ENCODE peak calls at places on chromosomes 16 and 17, in eight cellular contexts. G is glutamatergic neuron, E is BJ, C is sigmoid colon, J is HCT116, Z is ovary, H is neural progenitor cell, U is cardiac muscle cell. B is an unnamed sample.

GRCh38 chr17:61405686-61406542 is 6.3 kb downstream of the TBX2 start:
- DNase-seq in J (no peak), Z (no peak), U (peak), G (peak), C (peak), E (no peak), H (no peak), B (peak)

GRCh38 chr17:49952209-49952911 is 16.6 kb upstream of the DLX4 start:
- DNase-seq in C (peak), J (peak), Z (peak), G (peak), H (peak), U (peak), E (no peak), B (peak)

GRCh38 chr16:69924777-69925191 is 26.4 kb upstream of the CLEC18A start:
- DNase-seq in J (no peak), E (peak), C (peak), Z (peak), U (no peak), G (no peak), H (no peak), B (no peak)

GRCh38 chr17:42553161-42553818 is 567 bp downstream of the HSD17B1 start:
- DNase-seq in J (no peak), C (no peak), H (peak), G (peak), E (no peak), Z (peak), U (no peak), B (no peak)

GRCh38 chr16:67349172-67349571 is 22.6 kb downstream of the LRRC36 start:
- DNase-seq in J (peak), U (no peak), Z (no peak), C (no peak), G (no peak), H (no peak), E (no peak), B (no peak)

GRCh38 chr16:660459-661183 is 7.3 kb upstream of the RHOT2 start:
- DNase-seq in E (no peak), J (peak), Z (peak), U (peak), H (peak), C (peak), G (peak), B (peak)

GRCh38 chr17:47955497-47956461 is 1.9 kb downstream of the PRR15L start:
- DNase-seq in C (no peak), G (no peak), Z (no peak), J (no peak), E (no peak), U (no peak), H (no peak), B (no peak)

GRCh38 chr17:42067371-42068180 is 17.2 kb upstream of the C17orf113 start:
- DNase-seq in J (no peak), U (peak), Z (peak), H (peak), C (peak), G (peak), E (no peak), B (no peak)

GRCh38 chr16:27951752-27952151 is 111.8 kb downstream of the GSG1L start:
- DNase-seq in U (no peak), Z (no peak), E (no peak), H (no peak), J (no peak), C (no peak), G (no peak), B (no peak)

GRCh38 chr16:12375341-12375740 is 398.8 kb downstream of the SNX29 start:
- DNase-seq in E (no peak), J (no peak), U (no peak), C (no peak), G (no peak), H (no peak), Z (no peak), B (no peak)

GRCh38 chr17:49069585-49070273 is 62.8 kb upstream of the B4GALNT2 start:
- DNase-seq in U (no peak), E (no peak), J (no peak), H (no peak), G (no peak), Z (no peak), C (no peak), B (no peak)

GRCh38 chr16:56603589-56603988 is 4.8 kb upstream of the MT2A start:
- DNase-seq in G (no peak), Z (no peak), H (peak), E (no peak), C (no peak), J (peak), U (no peak), B (no peak)
- TF ChIP-seq CTCF in G (no peak), Z (peak), H (peak), E (peak), C (no peak), J (no peak), U (peak), B (peak)

DNA sequence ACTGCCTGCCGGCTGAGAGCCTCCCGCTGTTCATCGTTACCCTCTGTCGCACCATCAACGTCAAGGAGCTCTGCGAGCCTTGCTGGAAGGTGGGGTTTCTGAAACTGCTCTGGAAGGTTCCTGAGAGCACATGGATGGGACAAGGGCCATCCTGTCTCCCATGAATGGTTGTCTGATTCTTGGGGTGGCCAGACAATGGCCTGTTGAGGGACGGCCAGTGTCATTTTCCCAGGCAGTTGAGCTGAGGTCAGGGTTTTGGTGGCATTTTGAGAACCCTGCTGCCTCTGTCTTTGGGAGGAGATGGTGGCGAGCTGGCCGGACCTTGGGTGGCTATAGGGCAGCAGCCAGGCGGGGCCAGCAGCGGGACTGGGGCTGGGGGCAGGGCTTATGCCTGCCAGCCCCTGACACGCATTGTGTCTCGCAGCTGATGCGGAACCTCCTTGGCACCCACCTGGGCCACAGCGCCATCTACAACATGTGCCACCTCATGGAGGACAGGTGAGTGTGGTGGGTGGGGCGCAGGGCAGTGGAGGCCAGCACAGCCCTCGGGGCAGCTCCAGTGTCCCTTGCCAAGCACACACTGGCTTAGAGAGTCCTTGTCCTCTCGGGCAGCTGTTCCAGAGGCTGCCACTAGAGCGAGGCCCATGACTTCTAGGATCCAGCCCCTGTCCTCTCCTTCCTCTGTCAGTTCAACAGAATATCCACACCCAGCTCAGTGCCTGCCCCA is 9.1 kb downstream of the TSC2 start:
- DNase-seq in H (peak), J (no peak), G (no peak), E (no peak), Z (no peak), C (no peak), U (no peak), B (no peak)
- TF ChIP-seq CTCF in H (peak), J (no peak), G (no peak), E (no peak), Z (no peak), C (no peak), U (peak), B (no peak)

GRCh38 chr16:65121870-65122723 is at the start of gene CDH11:
- DNase-seq in H (peak), Z (peak), E (peak), G (peak), J (no peak), U (peak), C (peak), B (no peak)
- TF ChIP-seq CTCF in H (peak), Z (peak), E (peak), G (no peak), J (no peak), U (peak), C (peak), B (no peak)

DNA sequence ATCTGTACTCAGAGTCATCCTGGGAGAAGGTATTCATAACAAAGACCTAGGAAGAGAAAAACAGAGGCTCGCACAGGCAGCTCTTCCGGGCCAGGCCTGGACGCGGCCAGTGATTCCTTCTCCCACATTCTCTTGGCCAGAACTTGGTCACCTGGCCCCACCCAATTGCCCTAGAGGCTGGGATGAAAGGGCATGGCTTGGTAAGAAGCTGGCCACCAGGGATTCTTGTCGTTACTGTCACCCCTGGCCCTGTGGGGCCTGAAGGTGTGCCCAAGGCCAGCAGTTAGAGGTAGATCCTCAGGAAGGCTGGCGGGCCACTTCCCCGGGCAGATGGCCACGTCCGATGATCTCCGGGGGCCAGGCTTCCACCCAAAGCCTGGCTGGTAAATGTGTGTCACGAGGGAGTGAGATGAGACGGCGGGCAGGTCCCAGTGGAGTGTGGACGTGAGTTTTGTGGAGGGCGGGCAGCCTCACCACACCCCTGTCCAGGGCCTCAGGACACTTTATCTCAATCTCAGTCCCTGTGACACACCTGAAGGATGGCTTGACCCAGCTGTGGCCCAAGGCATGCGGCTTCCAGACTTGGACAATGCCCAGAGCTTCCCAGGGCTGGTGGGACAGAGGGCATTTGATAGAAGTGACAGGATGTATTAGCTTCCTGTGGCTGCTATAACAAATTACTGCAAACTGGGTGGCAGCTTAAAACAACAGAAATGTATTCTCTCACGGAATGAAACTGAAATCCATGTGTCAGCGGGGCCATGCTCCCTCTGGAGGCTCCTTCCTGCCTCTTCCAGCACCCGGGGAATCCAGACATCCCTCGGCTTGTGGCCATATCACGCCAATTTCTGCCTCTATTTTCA is 66.3 kb upstream of the GSE1 start:
- DNase-seq in Z (no peak), C (no peak), U (no peak), E (no peak), H (no peak), J (no peak), G (no peak), B (no peak)
- TF ChIP-seq CTCF in Z (no peak), C (no peak), U (peak), E (no peak), H (peak), J (no peak), G (no peak), B (no peak)

GRCh38 chr17:7038025-7038862 is 2.4 kb downstream of the SLC16A13 start:
- DNase-seq in U (no peak), J (no peak), G (no peak), C (no peak), H (peak), Z (no peak), E (no peak), B (no peak)

GRCh38 chr17:7035591-7036368 is at the start of gene SLC16A13:
- DNase-seq in C (peak), H (peak), E (peak), Z (peak), G (peak), J (peak), U (peak), B (peak)

GRCh38 chr17:7029659-7030058 is 6.2 kb upstream of the SLC16A13 start:
- DNase-seq in H (no peak), E (no peak), J (no peak), U (no peak), G (no peak), Z (no peak), C (no peak), B (no peak)

GRCh38 chr17:7029096-7029495 is 6.2 kb downstream of the BCL6B start:
- DNase-seq in C (no peak), E (no peak), U (no peak), H (no peak), G (no peak), Z (no peak), J (no peak), B (no peak)

DNA sequence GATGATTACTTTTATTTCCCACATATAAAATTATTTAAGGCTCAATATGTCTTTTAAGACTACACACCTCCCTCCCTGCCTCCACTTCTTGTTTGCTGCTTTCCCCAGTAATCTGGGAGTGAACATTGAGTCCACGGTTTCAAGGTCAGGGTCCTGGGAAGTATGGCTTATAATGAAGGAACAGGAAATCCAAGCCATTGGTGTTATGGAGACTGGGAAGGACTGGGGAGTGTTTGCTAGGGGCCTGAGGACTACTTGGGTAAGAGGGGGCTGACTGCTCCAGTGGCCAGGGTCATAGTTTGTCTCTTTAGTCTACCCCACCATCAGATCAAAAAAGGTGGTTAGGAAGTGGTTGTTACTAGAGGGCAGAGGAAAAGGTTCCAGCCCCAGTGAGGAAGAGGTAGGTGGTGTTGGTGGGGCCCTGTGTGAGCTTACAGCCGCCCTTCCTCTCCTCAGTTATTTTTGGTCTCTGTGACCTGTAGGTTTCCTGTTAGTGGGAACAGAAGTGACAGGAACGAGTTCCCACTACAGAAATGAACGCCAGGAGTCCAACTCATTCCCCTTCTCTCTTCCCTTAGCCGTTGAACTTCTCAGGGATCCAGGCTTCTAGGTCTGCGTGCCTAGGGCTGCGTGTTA is 742 bp upstream of the SLC16A13 start:
- DNase-seq in G (no peak), E (no peak), H (no peak), Z (no peak), U (no peak), C (no peak), J (no peak), B (no peak)
- TF ChIP-seq CTCF in G (no peak), E (no peak), H (no peak), Z (no peak), U (no peak), C (no peak), J (no peak), B (no peak)

GRCh38 chr16:29994613-29995329 is 646 bp downstream of the HIRIP3 start:
- DNase-seq in Z (peak), J (no peak), E (peak), U (no peak), G (peak), H (no peak), C (peak), B (no peak)

GRCh38 chr16:29995330-29995910 is at the start of gene HIRIP3:
- DNase-seq in E (no peak), G (peak), J (peak), C (peak), U (peak), H (peak), Z (peak), B (peak)

GRCh38 chr16:29996773-29997250 is 771 bp downstream of the INO80E start:
- DNase-seq in H (no peak), C (no peak), E (no peak), G (no peak), Z (no peak), U (no peak), J (no peak), B (no peak)

GRCh38 chr16:29993903-29994612 is 1.4 kb downstream of the HIRIP3 start:
- DNase-seq in H (no peak), E (no peak), C (no peak), Z (no peak), U (no peak), G (no peak), J (no peak), B (no peak)

GRCh38 chr16:29995911-29996772 is at the start of gene INO80E:
- DNase-seq in H (peak), G (peak), E (peak), U (peak), J (peak), C (peak), Z (peak), B (peak)
- TF ChIP-seq CTCF in H (no peak), G (no peak), E (peak), U (no peak), J (no peak), C (no peak), Z (no peak), B (no peak)

GRCh38 chr16:4265676-4266075 is 7.1 kb downstream of the TFAP4 start:
- DNase-seq in Z (no peak), E (no peak), H (no peak), G (no peak), C (no peak), J (no peak), U (no peak), B (no peak)

GRCh38 chr16:4263504-4264436 is 9.1 kb downstream of the TFAP4 start:
- DNase-seq in G (peak), H (peak), C (peak), U (peak), J (peak), E (peak), Z (peak), B (no peak)

GRCh38 chr16:4264546-4264945 is 8.3 kb downstream of the TFAP4 start:
- DNase-seq in E (no peak), Z (no peak), H (no peak), J (no peak), U (no peak), C (no peak), G (no peak), B (no peak)

GRCh38 chr16:4270091-4270490 is 2.7 kb downstream of the TFAP4 start:
- DNase-seq in G (no peak), E (no peak), U (no peak), C (no peak), H (no peak), Z (no peak), J (no peak), B (no peak)

DNA sequence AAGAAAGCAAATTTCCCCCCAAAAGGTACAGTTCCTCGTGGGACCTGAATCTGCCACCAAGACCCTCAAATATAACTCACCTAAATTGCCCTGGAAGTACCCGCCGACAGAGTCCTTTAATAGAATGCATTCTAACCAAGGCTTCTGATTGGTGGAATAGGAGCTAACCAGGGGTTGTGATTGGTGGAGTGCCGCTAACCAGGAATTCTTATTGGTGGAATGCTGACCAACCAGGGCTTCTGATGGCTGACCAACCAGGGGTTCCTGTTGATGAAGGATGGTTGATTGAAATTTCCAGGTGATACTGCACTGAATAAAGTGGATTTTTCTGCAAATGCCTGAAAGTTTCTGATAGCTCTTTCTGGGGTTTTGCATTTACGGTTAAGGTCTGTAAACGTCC is 6.5 kb downstream of the TFAP4 start:
- DNase-seq in J (peak), U (no peak), Z (no peak), C (no peak), G (no peak), E (no peak), H (no peak), B (no peak)
- TF ChIP-seq CTCF in J (no peak), U (no peak), Z (no peak), C (no peak), G (no peak), E (no peak), H (no peak), B (no peak)